ENCODE peak calls at places on chromosomes 6 and 20, in seven cellular contexts. U is stimulated activated CD4-positive, alpha-beta T cell treated with anti-CD3 and anti-CD28 coated beads, Interleukin-1b, Interleukin-23, amount 100 ng/mL, for 24 hours; Z is activated B cell treated with CpG ODN at 0.5 μM for 24 hours; R is GM06990; G is nephron progenitor cell; A is effector memory CD8-positive, alpha-beta T cell; T is dermis blood vessel endothelial cell. M is an unnamed sample.

GRCh38 chr6:82033631-82034211 is 213.8 kb downstream of the IBTK start:
- DNase-seq in R (no peak), Z (no peak), T (no peak), U (no peak), A (no peak), G (no peak), M (no peak)

GRCh38 chr20:4809707-4810106 is 88.0 kb downstream of the PRND start:
- DNase-seq in G (no peak), R (peak), T (peak), Z (no peak), A (no peak), U (no peak), M (no peak)

GRCh38 chr20:62937353-62938104 is 418 bp upstream of the GID8 start:
- DNase-seq in G (peak), Z (peak), U (peak), T (peak), A (peak), R (peak), M (peak)

GRCh38 chr20:2752631-2753455 is 47.6 kb downstream of the CPXM1 start:
- DNase-seq in G (peak), R (peak), T (peak), Z (no peak), U (peak), A (no peak), M (no peak)

GRCh38 chr20:62120365-62120762 is 1.9 kb upstream of the LSM14B start:
- DNase-seq in A (no peak), Z (no peak), R (no peak), G (no peak), U (no peak), T (no peak), M (no peak)

GRCh38 chr20:46088409-46089075 is 1.2 kb downstream of the NCOA5 start:
- DNase-seq in T (peak), R (no peak), U (no peak), G (no peak), Z (no peak), A (no peak), M (no peak)

GRCh38 chr6:37625591-37626374 is 71.9 kb downstream of the MDGA1 start:
- DNase-seq in U (no peak), R (no peak), G (peak), T (no peak), Z (no peak), A (no peak), M (no peak)

GRCh38 chr6:42960243-42961019 is at the start of gene GNMT:
- DNase-seq in U (no peak), G (peak), A (peak), Z (peak), R (no peak), T (peak), M (peak)

GRCh38 chr6:148465011-148465335 is 122.3 kb downstream of the SASH1 start:
- DNase-seq in U (no peak), T (no peak), G (no peak), R (no peak), Z (no peak), A (no peak), M (no peak)

GRCh38 chr6:56693988-56694387 is 51.3 kb upstream of the DST start:
- DNase-seq in T (peak), R (no peak), G (no peak), A (no peak), Z (no peak), U (no peak), M (no peak)

GRCh38 chr20:49481116-49481515 is 1.4 kb downstream of the KCNB1 start:
- DNase-seq in T (no peak), G (no peak), R (no peak), Z (no peak), U (no peak), A (no peak), M (no peak)

GRCh38 chr6:112717856-112718255 is 370.7 kb downstream of the RFPL4B start:
- DNase-seq in T (peak), U (no peak), G (no peak), A (no peak), Z (no peak), R (no peak), M (no peak)

GRCh38 chr20:48186447-48186846 is 401.2 kb upstream of the SULF2 start:
- DNase-seq in T (peak), A (no peak), G (no peak), U (no peak), R (no peak), Z (no peak), M (no peak)

GRCh38 chr6:2072450-2072849 is 173.0 kb downstream of the GMDS start:
- DNase-seq in T (no peak), A (no peak), G (no peak), Z (no peak), U (no peak), R (no peak), M (no peak)

GRCh38 chr6:82955841-82956240 is 109.8 kb downstream of the UBE3D start:
- DNase-seq in U (no peak), G (no peak), T (no peak), Z (no peak), R (no peak), A (no peak), M (no peak)

GRCh38 chr6:45411959-45412358 is 34.2 kb upstream of the SUPT3H start:
- DNase-seq in R (no peak), T (no peak), Z (no peak), G (no peak), U (no peak), A (no peak), M (no peak)

GRCh38 chr20:15895126-15895525 is 678.1 kb downstream of the KIF16B start:
- DNase-seq in Z (no peak), U (no peak), A (no peak), G (no peak), R (no peak), T (no peak), M (no peak)

GRCh38 chr6:166494757-166495486 is 91.6 kb downstream of the RAMACL start:
- DNase-seq in T (no peak), A (no peak), R (no peak), Z (no peak), G (no peak), U (peak), M (no peak)

GRCh38 chr6:139932671-139933070 is 558.2 kb upstream of the CITED2 start:
- DNase-seq in R (no peak), T (no peak), U (no peak), G (no peak), Z (no peak), A (no peak), M (no peak)

GRCh38 chr20:16475225-16475624 is 98.0 kb downstream of the KIF16B start:
- DNase-seq in R (no peak), G (no peak), A (no peak), T (no peak), Z (no peak), U (no peak), M (no peak)

GRCh38 chr6:42294759-42295158 is 77.1 kb upstream of the MRPS10 start:
- DNase-seq in U (no peak), R (no peak), A (no peak), Z (no peak), G (no peak), T (peak), M (no peak)

GRCh38 chr6:89260832-89261231 is 43.7 kb upstream of the GABRR1 start:
- DNase-seq in R (no peak), G (no peak), A (no peak), T (peak), U (no peak), Z (no peak), M (no peak)

GRCh38 chr20:56247954-56248782 is at the start of gene MC3R:
- DNase-seq in T (peak), R (no peak), Z (no peak), U (peak), A (peak), G (peak), M (peak)

GRCh38 chr6:150932976-150933375 is 67.5 kb downstream of the MTHFD1L start:
- DNase-seq in Z (no peak), G (no peak), U (no peak), T (no peak), R (no peak), A (no peak), M (no peak)

GRCh38 chr6:165245287-165245686 is 64.1 kb downstream of the C6orf118 start:
- DNase-seq in R (no peak), G (peak), Z (no peak), T (peak), A (no peak), U (no peak), M (no peak)

GRCh38 chr6:28225056-28225834 is at the start of gene ZSCAN9:
- DNase-seq in Z (peak), A (peak), R (peak), G (peak), U (peak), T (peak), M (peak)

M was measured in upper lobe of right lung.